ENCODE peak calls at places on chromosomes 6 and 20, in nine cellular contexts. One of them, this sample, is unnamed.

GRCh38 chr6:15621203-15622044 is 41.4 kb downstream of the DTNBP1 start:
- DNase-seq in stimulated activated naive B cell treated with anti-CD40 and anti-IgM and Interleukin-4, amounts not matched to agents 10 μg/mL and 1 μg/mL and 100 μg/mL, for 72 hours: peak
- DNase-seq in right lobe of liver: peak
- DNase-seq in HS-27A: no peak
- DNase-seq in psoas muscle: peak
- DNase-seq in activated T-cell treated with anti-CD3 and anti-CD28 coated beads, Interleukin-2, amount 50 U/mL, for 72 hours: peak
- DNase-seq in NCI-H1436: no peak
- DNase-seq in NCI-H2171: peak
- DNase-seq in GM20000: peak
- DNase-seq in this sample: no peak

GRCh38 chr6:138487122-138487604 is 12.1 kb downstream of the NHSL1 start:
- DNase-seq in stimulated activated naive B cell treated with anti-CD40 and anti-IgM and Interleukin-4, amounts not matched to agents 10 μg/mL and 1 μg/mL and 100 μg/mL, for 72 hours: no peak
- DNase-seq in right lobe of liver: no peak
- DNase-seq in HS-27A: no peak
- DNase-seq in psoas muscle: no peak
- DNase-seq in activated T-cell treated with anti-CD3 and anti-CD28 coated beads, Interleukin-2, amount 50 U/mL, for 72 hours: no peak
- DNase-seq in NCI-H1436: no peak
- DNase-seq in NCI-H2171: no peak
- DNase-seq in GM20000: no peak
- DNase-seq in this sample: no peak

GRCh38 chr6:147544420-147544819 is 35.9 kb downstream of the SAMD5 start:
- DNase-seq in stimulated activated naive B cell treated with anti-CD40 and anti-IgM and Interleukin-4, amounts not matched to agents 10 μg/mL and 1 μg/mL and 100 μg/mL, for 72 hours: no peak
- DNase-seq in right lobe of liver: no peak
- DNase-seq in HS-27A: no peak
- DNase-seq in psoas muscle: no peak
- DNase-seq in activated T-cell treated with anti-CD3 and anti-CD28 coated beads, Interleukin-2, amount 50 U/mL, for 72 hours: no peak
- DNase-seq in NCI-H1436: no peak
- DNase-seq in NCI-H2171: no peak
- DNase-seq in GM20000: no peak
- DNase-seq in this sample: no peak

GRCh38 chr20:25248501-25249172 is 752 bp downstream of the PYGB start:
- DNase-seq in stimulated activated naive B cell treated with anti-CD40 and anti-IgM and Interleukin-4, amounts not matched to agents 10 μg/mL and 1 μg/mL and 100 μg/mL, for 72 hours: no peak
- DNase-seq in right lobe of liver: no peak
- DNase-seq in HS-27A: no peak
- DNase-seq in psoas muscle: no peak
- DNase-seq in activated T-cell treated with anti-CD3 and anti-CD28 coated beads, Interleukin-2, amount 50 U/mL, for 72 hours: peak
- DNase-seq in NCI-H1436: no peak
- DNase-seq in NCI-H2171: peak
- DNase-seq in GM20000: peak
- DNase-seq in this sample: no peak

GRCh38 chr6:111263837-111264236 is 176.5 kb downstream of the SLC16A10 start:
- DNase-seq in stimulated activated naive B cell treated with anti-CD40 and anti-IgM and Interleukin-4, amounts not matched to agents 10 μg/mL and 1 μg/mL and 100 μg/mL, for 72 hours: no peak
- DNase-seq in right lobe of liver: no peak
- DNase-seq in HS-27A: peak
- DNase-seq in psoas muscle: no peak
- DNase-seq in activated T-cell treated with anti-CD3 and anti-CD28 coated beads, Interleukin-2, amount 50 U/mL, for 72 hours: peak
- DNase-seq in NCI-H1436: no peak
- DNase-seq in NCI-H2171: no peak
- DNase-seq in GM20000: no peak
- DNase-seq in this sample: peak

GRCh38 chr6:18674346-18674745 is 287.2 kb downstream of the RNF144B start:
- DNase-seq in stimulated activated naive B cell treated with anti-CD40 and anti-IgM and Interleukin-4, amounts not matched to agents 10 μg/mL and 1 μg/mL and 100 μg/mL, for 72 hours: no peak
- DNase-seq in right lobe of liver: no peak
- DNase-seq in HS-27A: no peak
- DNase-seq in psoas muscle: no peak
- DNase-seq in activated T-cell treated with anti-CD3 and anti-CD28 coated beads, Interleukin-2, amount 50 U/mL, for 72 hours: no peak
- DNase-seq in NCI-H1436: no peak
- DNase-seq in NCI-H2171: no peak
- DNase-seq in GM20000: no peak
- DNase-seq in this sample: no peak

GRCh38 chr6:26312096-26312463 is 52.9 kb upstream of the BTN3A2 start:
- DNase-seq in stimulated activated naive B cell treated with anti-CD40 and anti-IgM and Interleukin-4, amounts not matched to agents 10 μg/mL and 1 μg/mL and 100 μg/mL, for 72 hours: no peak
- DNase-seq in right lobe of liver: no peak
- DNase-seq in HS-27A: no peak
- DNase-seq in psoas muscle: no peak
- DNase-seq in activated T-cell treated with anti-CD3 and anti-CD28 coated beads, Interleukin-2, amount 50 U/mL, for 72 hours: no peak
- DNase-seq in NCI-H1436: no peak
- DNase-seq in NCI-H2171: no peak
- DNase-seq in GM20000: no peak
- DNase-seq in this sample: no peak

GRCh38 chr6:145277358-145278097 is 457.8 kb downstream of the EPM2A start:
- DNase-seq in stimulated activated naive B cell treated with anti-CD40 and anti-IgM and Interleukin-4, amounts not matched to agents 10 μg/mL and 1 μg/mL and 100 μg/mL, for 72 hours: no peak
- DNase-seq in right lobe of liver: no peak
- DNase-seq in HS-27A: no peak
- DNase-seq in psoas muscle: no peak
- DNase-seq in activated T-cell treated with anti-CD3 and anti-CD28 coated beads, Interleukin-2, amount 50 U/mL, for 72 hours: no peak
- DNase-seq in NCI-H1436: no peak
- DNase-seq in NCI-H2171: no peak
- DNase-seq in GM20000: no peak
- DNase-seq in this sample: no peak

GRCh38 chr6:11712760-11713159 is 65.8 kb downstream of the ADTRP start:
- DNase-seq in stimulated activated naive B cell treated with anti-CD40 and anti-IgM and Interleukin-4, amounts not matched to agents 10 μg/mL and 1 μg/mL and 100 μg/mL, for 72 hours: peak
- DNase-seq in right lobe of liver: peak
- DNase-seq in HS-27A: no peak
- DNase-seq in psoas muscle: peak
- DNase-seq in activated T-cell treated with anti-CD3 and anti-CD28 coated beads, Interleukin-2, amount 50 U/mL, for 72 hours: peak
- DNase-seq in NCI-H1436: no peak
- DNase-seq in NCI-H2171: no peak
- DNase-seq in GM20000: peak
- DNase-seq in this sample: no peak

GRCh38 chr20:15071010-15071808 is 733.8 kb upstream of the FLRT3 start:
- DNase-seq in stimulated activated naive B cell treated with anti-CD40 and anti-IgM and Interleukin-4, amounts not matched to agents 10 μg/mL and 1 μg/mL and 100 μg/mL, for 72 hours: no peak
- DNase-seq in right lobe of liver: no peak
- DNase-seq in HS-27A: no peak
- DNase-seq in psoas muscle: no peak
- DNase-seq in activated T-cell treated with anti-CD3 and anti-CD28 coated beads, Interleukin-2, amount 50 U/mL, for 72 hours: no peak
- DNase-seq in NCI-H1436: no peak
- DNase-seq in NCI-H2171: no peak
- DNase-seq in GM20000: no peak
- DNase-seq in this sample: no peak

GRCh38 chr6:133971861-133972260 is 18.8 kb downstream of the TBPL1 start:
- DNase-seq in stimulated activated naive B cell treated with anti-CD40 and anti-IgM and Interleukin-4, amounts not matched to agents 10 μg/mL and 1 μg/mL and 100 μg/mL, for 72 hours: no peak
- DNase-seq in right lobe of liver: no peak
- DNase-seq in HS-27A: no peak
- DNase-seq in psoas muscle: no peak
- DNase-seq in activated T-cell treated with anti-CD3 and anti-CD28 coated beads, Interleukin-2, amount 50 U/mL, for 72 hours: no peak
- DNase-seq in NCI-H1436: no peak
- DNase-seq in NCI-H2171: no peak
- DNase-seq in GM20000: no peak
- DNase-seq in this sample: no peak

GRCh38 chr6:125188037-125188436 is 34.5 kb downstream of the TPD52L1 start:
- DNase-seq in stimulated activated naive B cell treated with anti-CD40 and anti-IgM and Interleukin-4, amounts not matched to agents 10 μg/mL and 1 μg/mL and 100 μg/mL, for 72 hours: no peak
- DNase-seq in right lobe of liver: no peak
- DNase-seq in HS-27A: no peak
- DNase-seq in psoas muscle: no peak
- DNase-seq in activated T-cell treated with anti-CD3 and anti-CD28 coated beads, Interleukin-2, amount 50 U/mL, for 72 hours: no peak
- DNase-seq in NCI-H1436: no peak
- DNase-seq in NCI-H2171: no peak
- DNase-seq in GM20000: no peak
- DNase-seq in this sample: no peak

GRCh38 chr6:152566040-152566875 is 70.9 kb downstream of the SYNE1 start:
- DNase-seq in stimulated activated naive B cell treated with anti-CD40 and anti-IgM and Interleukin-4, amounts not matched to agents 10 μg/mL and 1 μg/mL and 100 μg/mL, for 72 hours: no peak
- DNase-seq in right lobe of liver: no peak
- DNase-seq in HS-27A: no peak
- DNase-seq in psoas muscle: no peak
- DNase-seq in activated T-cell treated with anti-CD3 and anti-CD28 coated beads, Interleukin-2, amount 50 U/mL, for 72 hours: no peak
- DNase-seq in NCI-H1436: no peak
- DNase-seq in NCI-H2171: no peak
- DNase-seq in GM20000: no peak
- DNase-seq in this sample: no peak

GRCh38 chr6:166488701-166489100 is 97.8 kb downstream of the RAMACL start:
- DNase-seq in stimulated activated naive B cell treated with anti-CD40 and anti-IgM and Interleukin-4, amounts not matched to agents 10 μg/mL and 1 μg/mL and 100 μg/mL, for 72 hours: no peak
- DNase-seq in right lobe of liver: no peak
- DNase-seq in HS-27A: no peak
- DNase-seq in psoas muscle: peak
- DNase-seq in activated T-cell treated with anti-CD3 and anti-CD28 coated beads, Interleukin-2, amount 50 U/mL, for 72 hours: no peak
- DNase-seq in NCI-H1436: no peak
- DNase-seq in NCI-H2171: no peak
- DNase-seq in GM20000: no peak
- DNase-seq in this sample: no peak

GRCh38 chr6:3119040-3119723 is 671 bp downstream of the BPHL start:
- DNase-seq in stimulated activated naive B cell treated with anti-CD40 and anti-IgM and Interleukin-4, amounts not matched to agents 10 μg/mL and 1 μg/mL and 100 μg/mL, for 72 hours: no peak
- DNase-seq in right lobe of liver: peak
- DNase-seq in HS-27A: no peak
- DNase-seq in psoas muscle: no peak
- DNase-seq in activated T-cell treated with anti-CD3 and anti-CD28 coated beads, Interleukin-2, amount 50 U/mL, for 72 hours: no peak
- DNase-seq in NCI-H1436: no peak
- DNase-seq in NCI-H2171: no peak
- DNase-seq in GM20000: no peak
- DNase-seq in this sample: no peak

GRCh38 chr6:116025405-116025804 is 35.3 kb downstream of the FRK start:
- DNase-seq in stimulated activated naive B cell treated with anti-CD40 and anti-IgM and Interleukin-4, amounts not matched to agents 10 μg/mL and 1 μg/mL and 100 μg/mL, for 72 hours: no peak
- DNase-seq in right lobe of liver: no peak
- DNase-seq in HS-27A: no peak
- DNase-seq in psoas muscle: no peak
- DNase-seq in activated T-cell treated with anti-CD3 and anti-CD28 coated beads, Interleukin-2, amount 50 U/mL, for 72 hours: no peak
- DNase-seq in NCI-H1436: no peak
- DNase-seq in NCI-H2171: no peak
- DNase-seq in GM20000: no peak
- DNase-seq in this sample: no peak

GRCh38 chr20:52923123-52923543 is 49.0 kb upstream of the TSHZ2 start:
- DNase-seq in stimulated activated naive B cell treated with anti-CD40 and anti-IgM and Interleukin-4, amounts not matched to agents 10 μg/mL and 1 μg/mL and 100 μg/mL, for 72 hours: no peak
- DNase-seq in right lobe of liver: no peak
- DNase-seq in HS-27A: no peak
- DNase-seq in psoas muscle: no peak
- DNase-seq in activated T-cell treated with anti-CD3 and anti-CD28 coated beads, Interleukin-2, amount 50 U/mL, for 72 hours: no peak
- DNase-seq in NCI-H1436: no peak
- DNase-seq in NCI-H2171: no peak
- DNase-seq in GM20000: no peak
- DNase-seq in this sample: peak

GRCh38 chr20:17281478-17281877 is 54.6 kb downstream of the PCSK2 start:
- DNase-seq in stimulated activated naive B cell treated with anti-CD40 and anti-IgM and Interleukin-4, amounts not matched to agents 10 μg/mL and 1 μg/mL and 100 μg/mL, for 72 hours: no peak
- DNase-seq in right lobe of liver: no peak
- DNase-seq in HS-27A: peak
- DNase-seq in psoas muscle: no peak
- DNase-seq in activated T-cell treated with anti-CD3 and anti-CD28 coated beads, Interleukin-2, amount 50 U/mL, for 72 hours: peak
- DNase-seq in NCI-H1436: peak
- DNase-seq in NCI-H2171: peak
- DNase-seq in GM20000: peak
- DNase-seq in this sample: no peak

GRCh38 chr6:146775227-146775626 is 176.5 kb downstream of the ADGB start:
- DNase-seq in stimulated activated naive B cell treated with anti-CD40 and anti-IgM and Interleukin-4, amounts not matched to agents 10 μg/mL and 1 μg/mL and 100 μg/mL, for 72 hours: no peak
- DNase-seq in right lobe of liver: no peak
- DNase-seq in HS-27A: no peak
- DNase-seq in psoas muscle: no peak
- DNase-seq in activated T-cell treated with anti-CD3 and anti-CD28 coated beads, Interleukin-2, amount 50 U/mL, for 72 hours: no peak
- DNase-seq in NCI-H1436: no peak
- DNase-seq in NCI-H2171: no peak
- DNase-seq in GM20000: no peak
- DNase-seq in this sample: no peak

GRCh38 chr6:98514073-98514720 is 320.2 kb upstream of the POU3F2 start:
- DNase-seq in stimulated activated naive B cell treated with anti-CD40 and anti-IgM and Interleukin-4, amounts not matched to agents 10 μg/mL and 1 μg/mL and 100 μg/mL, for 72 hours: no peak
- DNase-seq in right lobe of liver: no peak
- DNase-seq in HS-27A: no peak
- DNase-seq in psoas muscle: no peak
- DNase-seq in activated T-cell treated with anti-CD3 and anti-CD28 coated beads, Interleukin-2, amount 50 U/mL, for 72 hours: no peak
- DNase-seq in NCI-H1436: no peak
- DNase-seq in NCI-H2171: no peak
- DNase-seq in GM20000: no peak
- DNase-seq in this sample: no peak

GRCh38 chr20:916125-916799 is at the start of gene ANGPT4:
- DNase-seq in stimulated activated naive B cell treated with anti-CD40 and anti-IgM and Interleukin-4, amounts not matched to agents 10 μg/mL and 1 μg/mL and 100 μg/mL, for 72 hours: no peak
- DNase-seq in right lobe of liver: no peak
- DNase-seq in HS-27A: no peak
- DNase-seq in psoas muscle: no peak
- DNase-seq in activated T-cell treated with anti-CD3 and anti-CD28 coated beads, Interleukin-2, amount 50 U/mL, for 72 hours: no peak
- DNase-seq in NCI-H1436: no peak
- DNase-seq in NCI-H2171: no peak
- DNase-seq in GM20000: no peak
- DNase-seq in this sample: no peak

GRCh38 chr6:27865952-27866369 is 46.2 kb downstream of the OR2B2 start:
- DNase-seq in stimulated activated naive B cell treated with anti-CD40 and anti-IgM and Interleukin-4, amounts not matched to agents 10 μg/mL and 1 μg/mL and 100 μg/mL, for 72 hours: peak
- DNase-seq in right lobe of liver: no peak
- DNase-seq in HS-27A: no peak
- DNase-seq in psoas muscle: no peak
- DNase-seq in activated T-cell treated with anti-CD3 and anti-CD28 coated beads, Interleukin-2, amount 50 U/mL, for 72 hours: peak
- DNase-seq in NCI-H1436: peak
- DNase-seq in NCI-H2171: no peak
- DNase-seq in GM20000: no peak
- DNase-seq in this sample: no peak

GRCh38 chr6:35094183-35094582 is 47.0 kb downstream of the TCP11 start:
- DNase-seq in stimulated activated naive B cell treated with anti-CD40 and anti-IgM and Interleukin-4, amounts not matched to agents 10 μg/mL and 1 μg/mL and 100 μg/mL, for 72 hours: no peak
- DNase-seq in right lobe of liver: peak
- DNase-seq in HS-27A: no peak
- DNase-seq in psoas muscle: no peak
- DNase-seq in activated T-cell treated with anti-CD3 and anti-CD28 coated beads, Interleukin-2, amount 50 U/mL, for 72 hours: no peak
- DNase-seq in NCI-H1436: no peak
- DNase-seq in NCI-H2171: no peak
- DNase-seq in GM20000: no peak
- DNase-seq in this sample: no peak

GRCh38 chr6:35357671-35358070 is 15.3 kb downstream of the PPARD start:
- DNase-seq in stimulated activated naive B cell treated with anti-CD40 and anti-IgM and Interleukin-4, amounts not matched to agents 10 μg/mL and 1 μg/mL and 100 μg/mL, for 72 hours: no peak
- DNase-seq in right lobe of liver: no peak
- DNase-seq in HS-27A: no peak
- DNase-seq in psoas muscle: no peak
- DNase-seq in activated T-cell treated with anti-CD3 and anti-CD28 coated beads, Interleukin-2, amount 50 U/mL, for 72 hours: no peak
- DNase-seq in NCI-H1436: no peak
- DNase-seq in NCI-H2171: no peak
- DNase-seq in GM20000: no peak
- DNase-seq in this sample: no peak

GRCh38 chr6:26233608-26234420 is 131.2 kb upstream of the BTN3A2 start:
- DNase-seq in stimulated activated naive B cell treated with anti-CD40 and anti-IgM and Interleukin-4, amounts not matched to agents 10 μg/mL and 1 μg/mL and 100 μg/mL, for 72 hours: peak
- DNase-seq in right lobe of liver: no peak
- DNase-seq in HS-27A: no peak
- DNase-seq in psoas muscle: peak
- DNase-seq in activated T-cell treated with anti-CD3 and anti-CD28 coated beads, Interleukin-2, amount 50 U/mL, for 72 hours: peak
- DNase-seq in NCI-H1436: no peak
- DNase-seq in NCI-H2171: no peak
- DNase-seq in GM20000: peak
- DNase-seq in this sample: no peak